ENCODE peak calls at places on chromosomes 12 and 14, in nine cellular contexts. K is fibroblast of villous mesenchyme; Z is HEK293T; R is Caco-2; M is CD4-positive, alpha-beta T cell; B is GM13977; S is Daoy; F is left ventricle myocardium inferior; N is tibial artery. X is an unnamed sample.

GRCh38 chr12:5441497-5442236 is 9.8 kb downstream of the NTF3 start:
- DNase-seq in K (no peak), S (peak), B (no peak), Z (no peak), M (no peak), N (no peak), F (no peak), R (no peak), X (no peak)

GRCh38 chr12:88725592-88726143 is 145.4 kb upstream of the KITLG start:
- DNase-seq in K (no peak), B (no peak), S (no peak), N (no peak), R (no peak), F (no peak), Z (no peak), M (no peak), X (no peak)

GRCh38 chr14:61638595-61639391 is 56.5 kb upstream of the HIF1A start:
- DNase-seq in R (no peak), N (no peak), M (no peak), K (peak), Z (no peak), B (no peak), F (no peak), S (no peak), X (no peak)

GRCh38 chr12:113472191-113473190 is 820 bp upstream of the LHX5 start:
- DNase-seq in F (no peak), S (no peak), Z (no peak), B (no peak), K (no peak), N (no peak), M (no peak), R (no peak), X (no peak)

GRCh38 chr14:38000340-38000739 is 207.4 kb upstream of the SSTR1 start:
- DNase-seq in B (no peak), K (no peak), R (no peak), Z (no peak), S (no peak), F (no peak), M (no peak), N (no peak), X (no peak)

GRCh38 chr14:91830777-91831176 is 36.6 kb downstream of the TC2N start:
- DNase-seq in N (no peak), Z (no peak), F (no peak), B (no peak), M (no peak), K (no peak), S (peak), R (no peak), X (no peak)

GRCh38 chr12:5200276-5201087 is 156.8 kb downstream of the KCNA5 start:
- DNase-seq in Z (peak), M (no peak), N (no peak), S (peak), K (peak), B (peak), F (peak), R (peak), X (peak)

GRCh38 chr14:38839743-38840375 is 263.2 kb downstream of the SEC23A start:
- DNase-seq in B (no peak), N (no peak), M (no peak), R (no peak), F (no peak), Z (no peak), S (no peak), K (peak), X (peak)

GRCh38 chr12:45191239-45191638 is 24.7 kb upstream of the ANO6 start:
- DNase-seq in F (no peak), S (peak), B (no peak), Z (no peak), N (no peak), K (peak), M (no peak), R (no peak), X (peak)

GRCh38 chr14:96501383-96501745 is 818 bp upstream of the PAPOLA start:
- DNase-seq in S (no peak), F (no peak), Z (no peak), B (no peak), K (no peak), R (no peak), N (no peak), M (no peak), X (no peak)

GRCh38 chr12:89848732-89849131 is 140.1 kb upstream of the ATP2B1 start:
- DNase-seq in R (no peak), S (no peak), M (no peak), Z (no peak), K (no peak), B (no peak), F (peak), N (no peak), X (no peak)

GRCh38 chr12:25328082-25328712 is 77.5 kb upstream of the KRAS start:
- DNase-seq in Z (peak), F (no peak), B (no peak), R (peak), K (peak), N (no peak), S (peak), M (no peak), X (peak)

GRCh38 chr12:94147377-94147990 is 893 bp upstream of the PLXNC1 start:
- DNase-seq in N (no peak), M (no peak), B (peak), K (no peak), Z (no peak), R (no peak), F (no peak), S (no peak), X (no peak)

GRCh38 chr14:74829238-74829637 is 46.7 kb downstream of the PROX2 start:
- DNase-seq in B (no peak), Z (no peak), N (no peak), R (no peak), F (no peak), M (no peak), S (no peak), K (no peak), X (no peak)

GRCh38 chr12:68140576-68140975 is 19.0 kb downstream of the IFNG start:
- DNase-seq in R (no peak), S (no peak), F (no peak), N (no peak), B (no peak), M (no peak), K (no peak), Z (no peak), X (no peak)

GRCh38 chr12:116142936-116143882 is 134.3 kb downstream of the MED13L start:
- DNase-seq in Z (no peak), B (no peak), M (no peak), R (no peak), S (peak), N (no peak), K (peak), F (no peak), X (peak)

GRCh38 chr12:110657747-110658146 is 31.2 kb downstream of the HVCN1 start:
- DNase-seq in M (no peak), K (no peak), S (no peak), B (no peak), R (no peak), Z (no peak), F (no peak), N (no peak), X (no peak)

GRCh38 chr14:90060312-90060964 is 1.4 kb upstream of the KCNK13 start:
- DNase-seq in B (peak), N (no peak), Z (peak), M (peak), F (peak), K (peak), S (peak), R (peak), X (peak)

GRCh38 chr12:13164271-13164670 is 32.3 kb upstream of the EMP1 start:
- DNase-seq in S (no peak), Z (no peak), F (no peak), B (no peak), K (no peak), R (no peak), M (no peak), N (no peak), X (no peak)

GRCh38 chr14:100159107-100159864 is at the start of gene DEGS2:
- DNase-seq in N (no peak), Z (peak), M (peak), K (no peak), R (peak), B (peak), S (no peak), F (no peak), X (no peak)

GRCh38 chr14:32724864-32725550 is 213.7 kb upstream of the NPAS3 start:
- DNase-seq in K (peak), Z (peak), B (no peak), F (no peak), N (no peak), M (no peak), R (no peak), S (peak), X (peak)

GRCh38 chr12:98532687-98533304 is 17.4 kb downstream of the TMPO start:
- DNase-seq in M (no peak), N (no peak), S (peak), R (peak), K (peak), Z (peak), F (no peak), B (no peak), X (peak)

GRCh38 chr14:20697273-20698017 is 8.9 kb downstream of the ANG start:
- DNase-seq in S (peak), F (peak), Z (peak), N (no peak), R (peak), M (peak), K (peak), B (peak), X (peak)

GRCh38 chr12:90090929-90091651 is 382.5 kb upstream of the ATP2B1 start:
- DNase-seq in B (no peak), S (peak), M (no peak), R (peak), Z (no peak), F (no peak), N (no peak), K (peak), X (peak)

GRCh38 chr12:110124184-110124995 is at the start of gene IFT81:
- DNase-seq in M (peak), F (peak), K (peak), R (peak), Z (peak), S (peak), B (peak), N (peak), X (peak)

GRCh38 chr14:54935958-54936357 is 33.3 kb upstream of the GCH1 start:
- DNase-seq in S (peak), R (no peak), F (no peak), N (no peak), M (no peak), Z (no peak), K (peak), B (no peak), X (peak)

GRCh38 chr12:91111366-91112321 is at the start of gene LUM:
- DNase-seq in M (no peak), R (peak), N (no peak), K (peak), Z (no peak), F (peak), B (no peak), S (peak), X (peak)

GRCh38 chr12:121241203-121241970 is 31.5 kb downstream of the P2RX4 start:
- DNase-seq in N (peak), Z (no peak), K (peak), S (no peak), R (no peak), M (no peak), B (no peak), F (no peak), X (no peak)

GRCh38 chr12:113852273-113852672 is 113.9 kb downstream of the RBM19 start:
- DNase-seq in F (no peak), R (no peak), K (no peak), B (no peak), N (no peak), M (no peak), Z (no peak), S (no peak), X (no peak)

X was measured in fibroblast of lung.